ENCODE peak calls at places on chromosomes 7 and 10, in six cellular contexts. R is HCT116, Z is lower leg skin, J is spleen, C is prostate gland, A is Caco-2. X is an unnamed sample.

GRCh38 chr7:39633563-39634550 is 10.5 kb downstream of the RALA start:
- DNase-seq in R (no peak), Z (no peak), J (no peak), C (no peak), A (no peak), X (no peak)

GRCh38 chr10:103693070-103693811 is 162.1 kb downstream of the SH3PXD2A start:
- DNase-seq in R (no peak), Z (no peak), J (no peak), C (no peak), A (no peak), X (no peak)

GRCh38 chr10:102646610-102647432 is 2.5 kb downstream of the TRIM8 start:
- DNase-seq in R (peak; percentile 32), Z (peak; percentile 51), J (peak; percentile 89), C (peak; percentile 54), A (no peak), X (no peak)

GRCh38 chr10:7561216-7561893 is 105.4 kb downstream of the ITIH5 start:
- DNase-seq in R (no peak), Z (no peak), J (no peak), C (peak; percentile 56), A (peak; percentile 38), X (peak; percentile 84)

GRCh38 chr7:156534925-156535324 is 105.6 kb upstream of the RNF32 start:
- DNase-seq in R (no peak), Z (no peak), J (no peak), C (no peak), A (no peak), X (no peak)

GRCh38 chr7:108004220-108005142 is 1.5 kb upstream of the LAMB1 start:
- DNase-seq in R (no peak), Z (no peak), J (no peak), C (no peak), A (peak; percentile 78), X (no peak)

GRCh38 chr7:106679153-106679931 is 18.4 kb upstream of the CCDC71L start:
- DNase-seq in R (no peak), Z (no peak), J (no peak), C (no peak), A (no peak), X (no peak)

GRCh38 chr10:132705173-132705572 is 80.8 kb downstream of the NKX6-2 start:
- DNase-seq in R (no peak), Z (no peak), J (peak; percentile 73), C (no peak), A (no peak), X (peak; percentile 95)

GRCh38 chr7:51189777-51190176 is 126.8 kb downstream of the COBL start:
- DNase-seq in R (no peak), Z (no peak), J (no peak), C (no peak), A (no peak), X (no peak)

GRCh38 chr10:103676058-103676785 is 179.2 kb downstream of the SH3PXD2A start:
- DNase-seq in R (no peak), Z (peak; percentile 87), J (no peak), C (peak; percentile 74), A (peak; percentile 78), X (no peak)

GRCh38 chr7:41685684-41686083 is 17.2 kb downstream of the INHBA start:
- DNase-seq in R (no peak), Z (no peak), J (no peak), C (no peak), A (no peak), X (no peak)

GRCh38 chr10:1266033-1266802 is 210.0 kb downstream of the WDR37 start:
- DNase-seq in R (no peak), Z (peak; percentile 4), J (peak; percentile 55), C (no peak), A (no peak), X (no peak)

GRCh38 chr7:103150192-103150591 is 1.3 kb upstream of the NAPEPLD start:
- DNase-seq in R (no peak), Z (no peak), J (no peak), C (no peak), A (peak; percentile 64), X (no peak)

GRCh38 chr7:65971021-65971420 is 11.0 kb downstream of the GUSB start:
- DNase-seq in R (no peak), Z (no peak), J (peak; percentile 31), C (no peak), A (no peak), X (no peak)

GRCh38 chr7:102155821-102156441 is 130.7 kb upstream of the SH2B2 start:
- DNase-seq in R (no peak), Z (no peak), J (no peak), C (no peak), A (no peak), X (no peak)

GRCh38 chr7:21543528-21544302 is 876 bp downstream of the DNAH11 start:
- DNase-seq in R (no peak), Z (no peak), J (no peak), C (no peak), A (no peak), X (no peak)

GRCh38 chr7:123440202-123440601 is 94.2 kb downstream of the IQUB start:
- DNase-seq in R (no peak), Z (no peak), J (no peak), C (no peak), A (no peak), X (no peak)

GRCh38 chr10:127612-128432 is 7.4 kb upstream of the ZMYND11 start:
- DNase-seq in R (no peak), Z (no peak), J (no peak), C (no peak), A (no peak), X (no peak)

GRCh38 chr7:93179173-93179572 is 31.0 kb upstream of the SAMD9L start:
- DNase-seq in R (no peak), Z (no peak), J (no peak), C (no peak), A (no peak), X (no peak)

GRCh38 chr7:114670676-114671075 is 251.2 kb upstream of the MDFIC start:
- DNase-seq in R (no peak), Z (no peak), J (no peak), C (no peak), A (no peak), X (no peak)

GRCh38 chr10:49109669-49110335 is 5.5 kb downstream of the VSTM4 start:
- DNase-seq in R (no peak), Z (peak; percentile 37), J (no peak), C (no peak), A (no peak), X (peak; percentile 51)

GRCh38 chr10:105679781-105680180 is 1038.7 kb downstream of the SORCS3 start:
- DNase-seq in R (no peak), Z (no peak), J (no peak), C (no peak), A (no peak), X (no peak)

GRCh38 chr7:11830582-11831382 is 1.2 kb downstream of the THSD7A start:
- DNase-seq in R (no peak), Z (no peak), J (no peak), C (no peak), A (no peak), X (no peak)

GRCh38 chr7:43018446-43018845 is 86.3 kb downstream of the MRPL32 start:
- DNase-seq in R (peak; percentile 36), Z (no peak), J (no peak), C (no peak), A (no peak), X (no peak)

GRCh38 chr7:76023002-76023401 is 24.8 kb downstream of the STYXL1 start:
- DNase-seq in R (no peak), Z (peak; percentile 30), J (no peak), C (no peak), A (no peak), X (no peak)

GRCh38 chr7:20466425-20467125 is 135.9 kb downstream of the ITGB8 start:
- DNase-seq in R (no peak), Z (no peak), J (no peak), C (no peak), A (no peak), X (no peak)

GRCh38 chr7:129262333-129262732 is 37.5 kb downstream of the AHCYL2 start:
- DNase-seq in R (no peak), Z (no peak), J (no peak), C (no peak), A (no peak), X (no peak)
- H3K4me3 ChIP-seq in R (no peak overlapping the region), Z (no peak overlapping the region), J (no peak overlapping the region), C (no peak overlapping the region), A (no peak overlapping the region), X (no peak overlapping the region)

DNA sequence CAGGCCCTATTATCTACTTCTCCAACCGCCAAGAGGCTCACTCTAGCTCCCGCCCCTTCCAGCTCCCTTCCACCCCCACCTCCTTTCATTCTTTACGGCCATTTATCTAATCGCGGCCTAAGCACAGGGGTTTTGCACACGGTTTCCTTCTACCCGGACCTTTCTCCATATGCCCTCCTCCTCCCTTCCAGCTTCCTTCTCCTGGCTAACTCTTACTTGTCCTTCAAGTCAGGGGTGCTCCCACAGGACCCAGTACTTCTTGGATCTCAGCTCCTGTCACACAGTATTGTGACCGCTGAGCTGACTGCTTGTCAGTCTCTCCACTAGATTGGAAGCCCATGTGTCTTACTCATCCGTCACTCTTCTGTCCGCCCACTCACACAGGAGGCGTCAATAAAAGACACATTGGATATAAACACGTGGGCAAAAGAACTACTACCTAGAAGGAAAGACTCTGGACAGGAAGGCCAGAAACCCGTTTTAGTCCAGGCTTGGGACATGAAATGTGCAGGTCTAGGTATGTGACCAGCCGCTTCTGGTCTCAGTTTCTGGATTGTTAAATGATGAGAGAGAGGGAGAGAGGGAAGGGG is 20.3 kb upstream of the HPS1 start:
- DNase-seq in R (no peak), Z (no peak), J (no peak), C (no peak), A (no peak), X (no peak)
- H3K4me3 ChIP-seq in R (no peak overlapping the region), Z (no peak overlapping the region), J (no peak overlapping the region), C (no peak overlapping the region), A (no peak overlapping the region), X (no peak overlapping the region)

GRCh38 chr10:35216303-35216905 is 89.8 kb downstream of the CREM start:
- DNase-seq in R (no peak), Z (no peak), J (no peak), C (no peak), A (no peak), X (no peak)

GRCh38 chr10:35212856-35213255 is 86.2 kb downstream of the CREM start:
- DNase-seq in R (no peak), Z (no peak), J (no peak), C (no peak), A (no peak), X (no peak)

GRCh38 chr10:35213699-35214098 is 87.1 kb downstream of the CREM start:
- DNase-seq in R (no peak), Z (no peak), J (no peak), C (no peak), A (no peak), X (no peak)

GRCh38 chr10:35215107-35215506 is 88.5 kb downstream of the CREM start:
- DNase-seq in R (no peak), Z (no peak), J (no peak), C (no peak), A (no peak), X (no peak)

DNA sequence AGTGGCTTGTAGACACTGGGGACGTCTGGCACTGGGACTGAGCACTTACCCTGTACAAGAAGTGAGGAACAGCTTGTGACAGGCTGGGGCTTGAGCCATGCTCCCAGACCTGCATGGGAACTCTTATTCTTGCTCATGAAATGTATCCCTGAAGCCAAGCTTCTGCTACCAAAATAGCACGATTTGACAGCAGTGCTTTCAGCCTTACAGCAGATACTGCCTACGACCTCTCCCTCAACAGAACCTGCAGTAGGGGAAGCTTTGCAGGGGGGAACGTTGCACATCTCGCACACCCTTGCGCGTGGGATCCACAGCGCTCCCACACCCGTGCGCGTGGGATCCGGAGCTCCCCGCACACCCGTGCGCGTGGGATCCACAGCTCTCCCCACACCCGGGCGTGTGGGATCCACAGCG is 88.0 kb downstream of the CREM start:
- DNase-seq in R (no peak), Z (no peak), J (no peak), C (no peak), A (no peak), X (no peak)
- H3K4me3 ChIP-seq in R (no peak overlapping the region), Z (no peak overlapping the region), J (no peak overlapping the region), C (no peak overlapping the region), A (no peak overlapping the region), X (no peak overlapping the region)

GRCh38 chr10:79145517-79146470 is 77.0 kb downstream of the ZMIZ1 start:
- DNase-seq in R (no peak), Z (no peak), J (no peak), C (no peak), A (no peak), X (no peak)
- H3K4me3 ChIP-seq in R (no peak overlapping the region), Z (no peak overlapping the region), J (no peak overlapping the region), C (no peak overlapping the region), A (no peak overlapping the region), X (no peak overlapping the region)